ENCODE peak calls at places on chromosomes 12 and 14, in seven cellular contexts. One of them, this sample, is unnamed.

GRCh38 chr14:63343878-63344277 is 25.1 kb upstream of the GPHB5 start:
- DNase-seq in AG10803: no peak
- DNase-seq in cardiac muscle cell: no peak
- DNase-seq in upper lobe of right lung: no peak
- DNase-seq in right lobe of liver: no peak
- DNase-seq in cardiac fibroblast: peak
- DNase-seq in tibial nerve: no peak
- DNase-seq in this sample: peak

GRCh38 chr12:132633398-132633797 is 14.8 kb downstream of the P2RX2 start:
- DNase-seq in tibial nerve: no peak
- DNase-seq in right lobe of liver: peak
- DNase-seq in AG10803: no peak
- DNase-seq in cardiac fibroblast: no peak
- DNase-seq in cardiac muscle cell: no peak
- DNase-seq in upper lobe of right lung: no peak
- DNase-seq in this sample: no peak

GRCh38 chr12:2359725-2360629 is 307.2 kb downstream of the CACNA1C start:
- DNase-seq in right lobe of liver: peak
- DNase-seq in tibial nerve: no peak
- DNase-seq in cardiac muscle cell: no peak
- DNase-seq in upper lobe of right lung: no peak
- DNase-seq in cardiac fibroblast: no peak
- DNase-seq in AG10803: no peak
- DNase-seq in this sample: no peak

GRCh38 chr12:3145546-3146310 is 68.5 kb downstream of the TSPAN9 start:
- DNase-seq in right lobe of liver: no peak
- DNase-seq in tibial nerve: no peak
- DNase-seq in upper lobe of right lung: peak
- DNase-seq in AG10803: no peak
- DNase-seq in cardiac fibroblast: no peak
- DNase-seq in cardiac muscle cell: no peak
- DNase-seq in this sample: no peak

GRCh38 chr14:23076785-23077408 is 18.0 kb downstream of the ACIN1 start:
- DNase-seq in cardiac muscle cell: peak
- DNase-seq in AG10803: no peak
- DNase-seq in tibial nerve: no peak
- DNase-seq in right lobe of liver: no peak
- DNase-seq in cardiac fibroblast: peak
- DNase-seq in upper lobe of right lung: no peak
- DNase-seq in this sample: no peak

GRCh38 chr12:131442337-131442918 is 268.5 kb upstream of the SFSWAP start:
- DNase-seq in cardiac muscle cell: no peak
- DNase-seq in tibial nerve: no peak
- DNase-seq in upper lobe of right lung: no peak
- DNase-seq in AG10803: no peak
- DNase-seq in cardiac fibroblast: no peak
- DNase-seq in right lobe of liver: no peak
- DNase-seq in this sample: no peak

GRCh38 chr14:80215756-80216581 is 4.7 kb upstream of the DIO2 start:
- DNase-seq in cardiac muscle cell: no peak
- DNase-seq in upper lobe of right lung: no peak
- DNase-seq in cardiac fibroblast: peak
- DNase-seq in tibial nerve: peak
- DNase-seq in AG10803: peak
- DNase-seq in right lobe of liver: no peak
- DNase-seq in this sample: no peak

GRCh38 chr12:68951652-68952051 is 18.7 kb upstream of the CPM start:
- DNase-seq in cardiac fibroblast: peak
- DNase-seq in AG10803: no peak
- DNase-seq in tibial nerve: no peak
- DNase-seq in upper lobe of right lung: no peak
- DNase-seq in cardiac muscle cell: no peak
- DNase-seq in right lobe of liver: peak
- DNase-seq in this sample: no peak

GRCh38 chr14:75224561-75224960 is 48.1 kb upstream of the TMED10 start:
- DNase-seq in tibial nerve: no peak
- DNase-seq in right lobe of liver: no peak
- DNase-seq in upper lobe of right lung: no peak
- DNase-seq in cardiac muscle cell: no peak
- DNase-seq in cardiac fibroblast: peak
- DNase-seq in AG10803: no peak
- DNase-seq in this sample: no peak

GRCh38 chr12:14776236-14776959 is 26.9 kb downstream of the WBP11 start:
- DNase-seq in AG10803: peak
- DNase-seq in cardiac muscle cell: no peak
- DNase-seq in right lobe of liver: no peak
- DNase-seq in cardiac fibroblast: peak
- DNase-seq in upper lobe of right lung: no peak
- DNase-seq in tibial nerve: no peak
- DNase-seq in this sample: no peak

GRCh38 chr14:81209187-81209836 is 11.4 kb downstream of the GTF2A1 start:
- DNase-seq in cardiac muscle cell: no peak
- DNase-seq in tibial nerve: no peak
- DNase-seq in AG10803: no peak
- DNase-seq in right lobe of liver: no peak
- DNase-seq in cardiac fibroblast: no peak
- DNase-seq in upper lobe of right lung: no peak
- DNase-seq in this sample: no peak

GRCh38 chr12:41979574-41979973 is 165.1 kb downstream of the GXYLT1 start:
- DNase-seq in upper lobe of right lung: no peak
- DNase-seq in tibial nerve: no peak
- DNase-seq in right lobe of liver: no peak
- DNase-seq in cardiac muscle cell: no peak
- DNase-seq in cardiac fibroblast: no peak
- DNase-seq in AG10803: no peak
- DNase-seq in this sample: no peak

GRCh38 chr14:98325761-98326160 is 946.2 kb downstream of the BCL11B start:
- DNase-seq in cardiac muscle cell: no peak
- DNase-seq in AG10803: no peak
- DNase-seq in upper lobe of right lung: no peak
- DNase-seq in tibial nerve: no peak
- DNase-seq in cardiac fibroblast: no peak
- DNase-seq in right lobe of liver: no peak
- DNase-seq in this sample: no peak

GRCh38 chr12:5587701-5588100 is 155.8 kb downstream of the NTF3 start:
- DNase-seq in right lobe of liver: no peak
- DNase-seq in upper lobe of right lung: no peak
- DNase-seq in cardiac fibroblast: no peak
- DNase-seq in AG10803: no peak
- DNase-seq in tibial nerve: no peak
- DNase-seq in cardiac muscle cell: no peak
- DNase-seq in this sample: no peak

GRCh38 chr14:68794130-68794855 is 1.4 kb upstream of the ZFP36L1 start:
- DNase-seq in cardiac fibroblast: peak
- DNase-seq in upper lobe of right lung: peak
- DNase-seq in tibial nerve: peak
- DNase-seq in cardiac muscle cell: peak
- DNase-seq in right lobe of liver: peak
- DNase-seq in AG10803: peak
- DNase-seq in this sample: no peak

GRCh38 chr14:59278111-59278510 is 89.6 kb downstream of the DAAM1 start:
- DNase-seq in cardiac muscle cell: no peak
- DNase-seq in AG10803: peak
- DNase-seq in upper lobe of right lung: no peak
- DNase-seq in cardiac fibroblast: peak
- DNase-seq in tibial nerve: no peak
- DNase-seq in right lobe of liver: no peak
- DNase-seq in this sample: peak

GRCh38 chr12:79895041-79895440 is 39.9 kb downstream of the PPP1R12A start:
- DNase-seq in tibial nerve: no peak
- DNase-seq in upper lobe of right lung: no peak
- DNase-seq in cardiac fibroblast: no peak
- DNase-seq in right lobe of liver: no peak
- DNase-seq in AG10803: peak
- DNase-seq in cardiac muscle cell: no peak
- DNase-seq in this sample: no peak

GRCh38 chr12:101795013-101795412 is 35.7 kb downstream of the GNPTAB start:
- DNase-seq in cardiac fibroblast: no peak
- DNase-seq in right lobe of liver: no peak
- DNase-seq in upper lobe of right lung: no peak
- DNase-seq in cardiac muscle cell: no peak
- DNase-seq in AG10803: no peak
- DNase-seq in tibial nerve: no peak
- DNase-seq in this sample: no peak

GRCh38 chr12:62760779-62761178 is 174.2 kb downstream of the PPM1H start:
- DNase-seq in right lobe of liver: no peak
- DNase-seq in tibial nerve: no peak
- DNase-seq in AG10803: no peak
- DNase-seq in cardiac muscle cell: peak
- DNase-seq in upper lobe of right lung: no peak
- DNase-seq in cardiac fibroblast: peak
- DNase-seq in this sample: no peak

GRCh38 chr12:74665690-74666089 is 128.1 kb downstream of the ATXN7L3B start:
- DNase-seq in cardiac muscle cell: no peak
- DNase-seq in AG10803: no peak
- DNase-seq in right lobe of liver: no peak
- DNase-seq in upper lobe of right lung: no peak
- DNase-seq in cardiac fibroblast: no peak
- DNase-seq in tibial nerve: no peak
- DNase-seq in this sample: no peak

GRCh38 chr12:23014749-23015148 is 389.8 kb downstream of the ETNK1 start:
- DNase-seq in AG10803: no peak
- DNase-seq in tibial nerve: no peak
- DNase-seq in right lobe of liver: no peak
- DNase-seq in upper lobe of right lung: no peak
- DNase-seq in cardiac fibroblast: peak
- DNase-seq in cardiac muscle cell: no peak
- DNase-seq in this sample: no peak

DNA sequence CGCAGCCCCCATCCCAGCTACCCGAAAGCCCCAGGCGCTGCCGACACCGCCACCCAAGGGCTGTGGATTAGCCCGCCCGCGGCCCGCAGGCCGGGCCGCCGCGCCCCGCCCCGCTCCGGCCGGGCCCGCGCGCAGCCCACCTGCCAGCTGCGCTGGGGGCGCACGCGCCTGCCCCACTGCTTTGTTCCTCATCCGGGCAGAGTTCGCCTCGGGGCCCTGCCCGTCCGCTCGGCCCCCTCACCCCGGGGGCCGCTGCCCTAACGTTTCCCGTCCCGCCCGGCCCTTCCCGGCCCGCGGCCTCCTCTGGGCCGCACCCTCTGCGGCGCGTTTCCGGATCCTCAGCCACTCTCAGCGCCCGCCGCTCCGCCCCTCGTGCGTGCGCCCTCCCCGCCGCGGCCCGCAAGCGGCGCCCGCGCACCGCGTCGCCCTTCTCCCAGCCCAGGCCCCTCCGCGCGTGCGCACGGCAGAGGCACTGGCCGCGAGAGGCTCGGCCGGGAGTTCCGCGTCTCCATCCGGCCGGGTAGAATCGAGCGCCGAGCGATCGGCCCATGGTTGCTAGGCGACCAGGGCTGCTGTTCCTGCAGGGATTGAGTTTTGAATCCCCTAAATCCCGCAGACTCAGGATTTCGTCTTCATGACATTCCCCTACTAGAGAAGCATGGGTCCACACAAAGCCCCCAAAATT is at the start of gene PRDM4:
- DNase-seq in upper lobe of right lung: peak
- DNase-seq in AG10803: peak
- DNase-seq in cardiac muscle cell: peak
- DNase-seq in right lobe of liver: peak
- DNase-seq in tibial nerve: peak
- DNase-seq in cardiac fibroblast: peak
- DNase-seq in this sample: peak
- TF ChIP-seq CTCF in upper lobe of right lung: peak
- TF ChIP-seq CTCF in AG10803: no peak
- TF ChIP-seq CTCF in cardiac muscle cell: no peak
- TF ChIP-seq CTCF in right lobe of liver: peak
- TF ChIP-seq CTCF in tibial nerve: peak
- TF ChIP-seq CTCF in cardiac fibroblast: no peak
- TF ChIP-seq CTCF in this sample: no peak

GRCh38 chr12:121812320-121812871 is 8.6 kb downstream of the SETD1B start:
- DNase-seq in right lobe of liver: peak
- DNase-seq in tibial nerve: peak
- DNase-seq in cardiac muscle cell: peak
- DNase-seq in cardiac fibroblast: peak
- DNase-seq in AG10803: peak
- DNase-seq in upper lobe of right lung: peak
- DNase-seq in this sample: no peak

GRCh38 chr12:121810234-121810817 is 6.5 kb downstream of the SETD1B start:
- DNase-seq in right lobe of liver: no peak
- DNase-seq in upper lobe of right lung: no peak
- DNase-seq in cardiac muscle cell: no peak
- DNase-seq in cardiac fibroblast: no peak
- DNase-seq in AG10803: no peak
- DNase-seq in tibial nerve: no peak
- DNase-seq in this sample: no peak

GRCh38 chr12:121809712-121810116 is 5.9 kb downstream of the SETD1B start:
- DNase-seq in upper lobe of right lung: no peak
- DNase-seq in tibial nerve: no peak
- DNase-seq in right lobe of liver: peak
- DNase-seq in cardiac muscle cell: no peak
- DNase-seq in cardiac fibroblast: no peak
- DNase-seq in AG10803: no peak
- DNase-seq in this sample: no peak

GRCh38 chr12:121811434-121812319 is 7.9 kb downstream of the SETD1B start:
- DNase-seq in tibial nerve: peak
- DNase-seq in cardiac fibroblast: peak
- DNase-seq in upper lobe of right lung: peak
- DNase-seq in cardiac muscle cell: peak
- DNase-seq in right lobe of liver: peak
- DNase-seq in AG10803: peak
- DNase-seq in this sample: no peak

GRCh38 chr12:121810833-121811433 is 7.1 kb downstream of the SETD1B start:
- DNase-seq in upper lobe of right lung: no peak
- DNase-seq in cardiac muscle cell: no peak
- DNase-seq in cardiac fibroblast: no peak
- DNase-seq in AG10803: no peak
- DNase-seq in tibial nerve: no peak
- DNase-seq in right lobe of liver: no peak
- DNase-seq in this sample: no peak
- H3K4me3 ChIP-seq in upper lobe of right lung: peak
- H3K4me3 ChIP-seq in cardiac muscle cell: peak
- H3K4me3 ChIP-seq in cardiac fibroblast: peak
- H3K4me3 ChIP-seq in AG10803: peak
- H3K4me3 ChIP-seq in tibial nerve: peak
- H3K4me3 ChIP-seq in right lobe of liver: peak
- H3K4me3 ChIP-seq in this sample: peak

GRCh38 chr14:34498684-34499412 is 36.8 kb upstream of the SPTSSA start:
- DNase-seq in tibial nerve: no peak
- DNase-seq in right lobe of liver: no peak
- DNase-seq in cardiac muscle cell: peak
- DNase-seq in AG10803: no peak
- DNase-seq in cardiac fibroblast: peak
- DNase-seq in upper lobe of right lung: no peak
- DNase-seq in this sample: peak
- TF ChIP-seq CTCF in tibial nerve: no peak
- TF ChIP-seq CTCF in right lobe of liver: peak
- TF ChIP-seq CTCF in cardiac muscle cell: peak
- TF ChIP-seq CTCF in AG10803: peak
- TF ChIP-seq CTCF in cardiac fibroblast: peak
- TF ChIP-seq CTCF in upper lobe of right lung: peak
- TF ChIP-seq CTCF in this sample: peak

GRCh38 chr12:124544983-124545382 is 22.4 kb downstream of the NCOR2 start:
- DNase-seq in tibial nerve: no peak
- DNase-seq in cardiac muscle cell: no peak
- DNase-seq in upper lobe of right lung: no peak
- DNase-seq in AG10803: no peak
- DNase-seq in right lobe of liver: no peak
- DNase-seq in cardiac fibroblast: no peak
- DNase-seq in this sample: no peak
- H3K4me3 ChIP-seq in tibial nerve: no peak
- H3K4me3 ChIP-seq in cardiac muscle cell: no peak
- H3K4me3 ChIP-seq in upper lobe of right lung: no peak
- H3K4me3 ChIP-seq in AG10803: no peak
- H3K4me3 ChIP-seq in right lobe of liver: no peak
- H3K4me3 ChIP-seq in cardiac fibroblast: no peak
- H3K4me3 ChIP-seq in this sample: no peak

GRCh38 chr12:110846615-110847566 is at the start of gene CCDC63:
- DNase-seq in cardiac fibroblast: peak
- DNase-seq in upper lobe of right lung: peak
- DNase-seq in cardiac muscle cell: peak
- DNase-seq in AG10803: peak
- DNase-seq in tibial nerve: peak
- DNase-seq in right lobe of liver: peak
- DNase-seq in this sample: no peak
- TF ChIP-seq CTCF in cardiac fibroblast: peak
- TF ChIP-seq CTCF in upper lobe of right lung: peak
- TF ChIP-seq CTCF in cardiac muscle cell: peak
- TF ChIP-seq CTCF in AG10803: peak
- TF ChIP-seq CTCF in tibial nerve: no peak
- TF ChIP-seq CTCF in right lobe of liver: peak
- TF ChIP-seq CTCF in this sample: peak

This sample was measured in HFF-Myc.